ENCODE peak calls at places on chromosome 12, in four cellular contexts. X is NCI-H1436; E is central memory CD4-positive, alpha-beta T cell; V is activated T-helper 1 cell treated with Interleukin-2 at 50 U/mL for 16 hours. M is an unnamed sample.

GRCh38 chr12:31958601-31959000 is 614 bp upstream of the RESF1 start:
- DNase-seq in X (no peak), V (no peak), E (no peak), M (no peak)

GRCh38 chr12:101598483-101598882 is 3.7 kb downstream of the MYBPC1 start:
- DNase-seq in X (no peak), E (no peak), V (no peak), M (no peak)

GRCh38 chr12:26281320-26281719 is 85.9 kb downstream of the SSPN start:
- DNase-seq in X (no peak), V (no peak), E (no peak), M (peak)

GRCh38 chr12:100043657-100044056 is 58.9 kb upstream of the ANKS1B start:
- DNase-seq in E (no peak), X (no peak), V (no peak), M (no peak)

GRCh38 chr12:11677752-11678151 is 28.3 kb downstream of the ETV6 start:
- DNase-seq in E (no peak), V (no peak), X (no peak), M (no peak)

GRCh38 chr12:48199784-48200198 is 3.3 kb downstream of the OR10AD1 start:
- DNase-seq in X (no peak), V (no peak), E (no peak), M (peak)

GRCh38 chr12:99567072-99567471 is 80.5 kb upstream of the GARIN6 start:
- DNase-seq in V (no peak), X (no peak), E (no peak), M (no peak)

GRCh38 chr12:101830391-101831325 is at the start of gene GNPTAB:
- DNase-seq in E (peak), V (peak), X (peak), M (peak)

GRCh38 chr12:18643673-18644072 is 94.1 kb downstream of the PLCZ1 start:
- DNase-seq in V (no peak), X (no peak), E (no peak), M (peak)

GRCh38 chr12:24227550-24227949 is 278.1 kb upstream of the SOX5 start:
- DNase-seq in X (no peak), E (no peak), V (no peak), M (no peak)

GRCh38 chr12:58668831-58669230 is 251.5 kb downstream of the LRIG3 start:
- DNase-seq in E (no peak), X (no peak), V (no peak), M (peak)

GRCh38 chr12:102096855-102097254 is 23.1 kb downstream of the NUP37 start:
- DNase-seq in E (no peak), X (no peak), V (no peak), M (no peak)

GRCh38 chr12:120224304-120225199 is 23.6 kb upstream of the RPLP0 start:
- DNase-seq in X (peak), V (no peak), E (no peak), M (no peak)

GRCh38 chr12:47821346-47821706 is 1.6 kb upstream of the HDAC7 start:
- DNase-seq in X (no peak), E (no peak), V (no peak), M (peak)

GRCh38 chr12:125773033-125773432 is 707.8 kb downstream of the AACS start:
- DNase-seq in E (no peak), X (no peak), V (no peak), M (no peak)